ENCODE peak calls at places on chromosomes 12 and 14, in nine cellular contexts. Z, T, H, N, U, G, J, Q and D are unnamed samples.

GRCh38 chr14:97489750-97490149 is 692.6 kb downstream of the VRK1 start:
- DNase-seq in Z (no peak), T (no peak), H (no peak), N (no peak), U (no peak), G (no peak), J (no peak), Q (no peak), D (no peak)

GRCh38 chr12:39161686-39162085 is 256.3 kb upstream of the CPNE8 start:
- DNase-seq in Z (no peak), T (no peak), H (no peak), N (no peak), U (no peak), G (no peak), J (no peak), Q (no peak), D (no peak)

GRCh38 chr12:23893611-23894010 is 55.9 kb downstream of the SOX5 start:
- DNase-seq in Z (no peak), T (no peak), H (no peak), N (no peak), U (no peak), G (no peak), J (peak), Q (no peak), D (no peak)

GRCh38 chr12:128021561-128021960 is 245.4 kb upstream of the TMEM132C start:
- DNase-seq in Z (no peak), T (no peak), H (no peak), N (no peak), U (no peak), G (no peak), J (no peak), Q (no peak), D (no peak)

GRCh38 chr12:95624544-95624943 is 73.3 kb upstream of the USP44 start:
- DNase-seq in Z (no peak), T (no peak), H (no peak), N (no peak), U (peak), G (no peak), J (peak), Q (peak), D (no peak)

GRCh38 chr14:81677736-81678135 is 144.1 kb upstream of the SEL1L start:
- DNase-seq in Z (no peak), T (no peak), H (no peak), N (no peak), U (no peak), G (no peak), J (no peak), Q (no peak), D (no peak)

GRCh38 chr12:79452906-79453305 is 237.9 kb downstream of the PAWR start:
- DNase-seq in Z (peak), T (no peak), H (no peak), N (no peak), U (no peak), G (no peak), J (no peak), Q (no peak), D (no peak)

GRCh38 chr14:80522936-80523335 is 311.6 kb upstream of the DIO2 start:
- DNase-seq in Z (no peak), T (no peak), H (no peak), N (no peak), U (no peak), G (no peak), J (peak), Q (no peak), D (no peak)

GRCh38 chr12:130338794-130339601 is 1.3 kb downstream of the PIWIL1 start:
- DNase-seq in Z (no peak), T (no peak), H (no peak), N (no peak), U (no peak), G (no peak), J (no peak), Q (no peak), D (no peak)

GRCh38 chr14:21063479-21063878 is 5.9 kb downstream of the RNASE8 start:
- DNase-seq in Z (no peak), T (no peak), H (no peak), N (no peak), U (no peak), G (no peak), J (peak), Q (no peak), D (no peak)

GRCh38 chr12:53097564-53098353 is at the start of gene IGFBP6:
- DNase-seq in Z (peak), T (no peak), H (peak), N (no peak), U (peak), G (no peak), J (peak), Q (peak), D (peak)

GRCh38 chr12:63525831-63526230 is 142.5 kb downstream of the DPY19L2 start:
- DNase-seq in Z (no peak), T (no peak), H (no peak), N (no peak), U (no peak), G (no peak), J (no peak), Q (no peak), D (no peak)

GRCh38 chr12:113203852-113204760 is 17.2 kb upstream of the TPCN1 start:
- DNase-seq in Z (no peak), T (no peak), H (no peak), N (no peak), U (no peak), G (peak), J (no peak), Q (no peak), D (no peak)

GRCh38 chr14:61662437-61663311 is 32.6 kb upstream of the HIF1A start:
- DNase-seq in Z (peak), T (peak), H (no peak), N (no peak), U (peak), G (peak), J (peak), Q (peak), D (peak)

GRCh38 chr12:121861549-121862254 is 3.0 kb upstream of the HPD start:
- DNase-seq in Z (no peak), T (no peak), H (no peak), N (no peak), U (no peak), G (no peak), J (peak), Q (no peak), D (no peak)

GRCh38 chr14:100692859-100693558 is 33.7 kb upstream of the DLK1 start:
- DNase-seq in Z (peak), T (peak), H (no peak), N (no peak), U (peak), G (no peak), J (peak), Q (no peak), D (no peak)

GRCh38 chr12:47376937-47377336 is 297.2 kb upstream of the AMIGO2 start:
- DNase-seq in Z (no peak), T (no peak), H (no peak), N (no peak), U (peak), G (no peak), J (peak), Q (no peak), D (no peak)

GRCh38 chr12:47377414-47378221 is 297.9 kb upstream of the AMIGO2 start:
- DNase-seq in Z (no peak), T (peak), H (peak), N (peak), U (peak), G (no peak), J (peak), Q (peak), D (no peak)

GRCh38 chr12:47378222-47378582 is 298.4 kb upstream of the AMIGO2 start:
- DNase-seq in Z (no peak), T (no peak), H (no peak), N (no peak), U (peak), G (no peak), J (peak), Q (no peak), D (no peak)

GRCh38 chr12:47370421-47370820 is 290.7 kb upstream of the AMIGO2 start:
- DNase-seq in Z (no peak), T (no peak), H (no peak), N (no peak), U (no peak), G (no peak), J (no peak), Q (no peak), D (no peak)

GRCh38 chr12:47373554-47374150 is 293.9 kb upstream of the AMIGO2 start:
- DNase-seq in Z (no peak), T (no peak), H (no peak), N (no peak), U (no peak), G (no peak), J (no peak), Q (no peak), D (no peak)
- TF ChIP-seq CTCF in Z (no peak), T (no peak), H (no peak), N (no peak), U (no peak), G (no peak), J (no peak), Q (no peak), D (no peak)

GRCh38 chr12:19574606-19575005 is 135.3 kb downstream of the AEBP2 start:
- DNase-seq in Z (peak), T (no peak), H (no peak), N (no peak), U (peak), G (no peak), J (no peak), Q (no peak), D (no peak)
- TF ChIP-seq CTCF in Z (peak), T (no peak), H (no peak), N (no peak), U (no peak), G (no peak), J (peak), Q (no peak), D (no peak)

GRCh38 chr12:61821381-61821780 is 438.8 kb upstream of the USP15 start:
- DNase-seq in Z (no peak), T (no peak), H (no peak), N (no peak), U (no peak), G (no peak), J (no peak), Q (no peak), D (no peak)
- TF ChIP-seq CTCF in Z (no peak), T (no peak), H (no peak), N (no peak), U (no peak), G (no peak), J (no peak), Q (no peak), D (no peak)

GRCh38 chr14:70149766-70150165 is 39.0 kb downstream of the SLC8A3 start:
- DNase-seq in Z (no peak), T (no peak), H (no peak), N (no peak), U (no peak), G (no peak), J (no peak), Q (no peak), D (no peak)
- TF ChIP-seq CTCF in Z (no peak), T (no peak), H (no peak), N (no peak), U (no peak), G (no peak), J (no peak), Q (no peak), D (no peak)

GRCh38 chr12:68899251-68899771 is 33.7 kb downstream of the CPM start:
- DNase-seq in Z (peak), T (peak), H (peak), N (no peak), U (peak), G (no peak), J (peak), Q (peak), D (no peak)
- TF ChIP-seq CTCF in Z (peak), T (no peak), H (peak), N (no peak), U (peak), G (no peak), J (peak), Q (peak), D (no peak)

GRCh38 chr12:115767921-115768320 is 509.6 kb downstream of the MED13L start:
- DNase-seq in Z (no peak), T (no peak), H (no peak), N (no peak), U (no peak), G (no peak), J (no peak), Q (no peak), D (no peak)

GRCh38 chr12:115771601-115772000 is 505.9 kb downstream of the MED13L start:
- DNase-seq in Z (no peak), T (no peak), H (no peak), N (no peak), U (no peak), G (no peak), J (no peak), Q (no peak), D (no peak)

GRCh38 chr12:115774148-115774905 is 503.2 kb downstream of the MED13L start:
- DNase-seq in Z (no peak), T (no peak), H (no peak), N (no peak), U (peak), G (no peak), J (no peak), Q (no peak), D (no peak)

GRCh38 chr12:115770643-115771042 is 506.9 kb downstream of the MED13L start:
- DNase-seq in Z (no peak), T (no peak), H (no peak), N (no peak), U (no peak), G (no peak), J (no peak), Q (no peak), D (no peak)

DNA sequence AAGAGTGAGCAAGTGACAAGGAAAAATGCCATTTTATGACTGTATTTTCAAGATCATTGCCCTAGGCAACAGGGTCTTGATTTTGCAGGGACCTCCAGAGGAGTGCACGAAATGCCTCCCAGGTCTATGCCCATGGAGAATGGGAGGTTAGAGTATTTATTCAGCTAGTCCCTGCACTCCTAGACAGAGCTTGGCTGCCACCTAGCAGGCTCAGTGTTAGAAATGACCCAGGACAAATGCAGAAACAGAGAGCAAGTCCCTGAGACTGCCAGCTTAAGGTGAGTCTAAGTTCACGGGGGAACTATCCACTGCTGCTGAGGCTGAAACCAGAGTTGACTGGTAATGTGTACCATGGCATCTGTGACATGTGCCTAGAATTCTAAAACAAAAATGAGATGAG is 506.4 kb downstream of the MED13L start:
- DNase-seq in Z (peak), T (no peak), H (no peak), N (no peak), U (peak), G (no peak), J (no peak), Q (no peak), D (no peak)
- TF ChIP-seq CTCF in Z (peak), T (no peak), H (no peak), N (no peak), U (peak), G (no peak), J (peak), Q (no peak), D (no peak)

GRCh38 chr12:54229624-54230212 is 40.9 kb upstream of the SMUG1 start:
- DNase-seq in Z (no peak), T (no peak), H (no peak), N (no peak), U (peak), G (no peak), J (peak), Q (no peak), D (no peak)

GRCh38 chr12:54230555-54230954 is 41.8 kb upstream of the SMUG1 start:
- DNase-seq in Z (no peak), T (no peak), H (no peak), N (no peak), U (no peak), G (no peak), J (no peak), Q (no peak), D (no peak)

GRCh38 chr12:54231236-54231635 is 42.5 kb upstream of the SMUG1 start:
- DNase-seq in Z (no peak), T (no peak), H (no peak), N (no peak), U (no peak), G (no peak), J (no peak), Q (no peak), D (no peak)

GRCh38 chr12:54228471-54228870 is 39.7 kb upstream of the SMUG1 start:
- DNase-seq in Z (no peak), T (no peak), H (no peak), N (no peak), U (no peak), G (no peak), J (no peak), Q (no peak), D (no peak)

GRCh38 chr12:54232790-54233189 is 44.0 kb upstream of the SMUG1 start:
- DNase-seq in Z (peak), T (no peak), H (no peak), N (no peak), U (no peak), G (no peak), J (peak), Q (no peak), D (no peak)
- TF ChIP-seq CTCF in Z (peak), T (no peak), H (no peak), N (peak), U (no peak), G (no peak), J (peak), Q (no peak), D (no peak)